ENCODE peak calls at places on chromosome 2, in four cellular contexts. C is psoas muscle, I is IMR-90, L is MM.1S. W is an unnamed sample.

GRCh38 chr2:233361298-233361697 is 7.0 kb downstream of the DGKD start:
- DNase-seq in L (no peak), I (no peak), C (no peak), W (no peak)

GRCh38 chr2:240520143-240520973 is 37.4 kb downstream of the ANKMY1 start:
- DNase-seq in I (no peak), C (no peak), L (no peak), W (no peak)

GRCh38 chr2:11406492-11407381 is 59.2 kb downstream of the E2F6 start:
- DNase-seq in L (no peak), I (peak; percentile 93), C (peak; percentile 61), W (no peak)

GRCh38 chr2:109129921-109130725 is 1.1 kb downstream of the SH3RF3 start:
- DNase-seq in L (peak; percentile 45), I (peak; percentile 56), C (peak; percentile 42), W (no peak)

GRCh38 chr2:220273082-220273481 is 645.7 kb downstream of the SLC4A3 start:
- DNase-seq in L (no peak), C (no peak), I (no peak), W (no peak)

GRCh38 chr2:119756837-119757236 is 2.9 kb upstream of the PTPN4 start:
- DNase-seq in I (peak; percentile 87), C (peak; percentile 78), L (no peak), W (no peak)

GRCh38 chr2:60469918-60470317 is 83.5 kb downstream of the BCL11A start:
- DNase-seq in L (no peak), I (no peak), C (no peak), W (no peak)

GRCh38 chr2:129366263-129366662 is 613.2 kb upstream of the RAB6C start:
- DNase-seq in L (no peak), I (no peak), C (no peak), W (no peak)

GRCh38 chr2:52117299-52117698 is 1085.4 kb upstream of the NRXN1 start:
- DNase-seq in L (no peak), I (peak; percentile 74), C (no peak), W (no peak)

GRCh38 chr2:206084870-206085741 is 868 bp downstream of the INO80D start:
- DNase-seq in C (peak; percentile 47), I (no peak), L (peak; percentile 28), W (no peak)

GRCh38 chr2:168439536-168439935 is 16.5 kb upstream of the CERS6 start:
- DNase-seq in C (no peak), I (peak; percentile 8), L (no peak), W (no peak)

GRCh38 chr2:240450532-240451107 is 15.2 kb downstream of the GPC1 start:
- DNase-seq in I (no peak), L (no peak), C (peak; percentile 14), W (no peak)

GRCh38 chr2:177597759-177598158 is 205.2 kb downstream of the AGPS start:
- DNase-seq in L (no peak), I (no peak), C (no peak), W (no peak)

GRCh38 chr2:10249798-10250197 is 52.9 kb upstream of the HPCAL1 start:
- DNase-seq in L (no peak), I (no peak), C (no peak), W (no peak)

GRCh38 chr2:227482638-227483340 is 10.8 kb downstream of the AGFG1 start:
- DNase-seq in C (no peak), I (no peak), L (peak; percentile 16), W (peak; percentile 74)

GRCh38 chr2:227477291-227477690 is 5.3 kb downstream of the AGFG1 start:
- DNase-seq in I (peak; percentile 51), L (no peak), C (no peak), W (no peak)

GRCh38 chr2:227480528-227480927 is 8.6 kb downstream of the AGFG1 start:
- DNase-seq in L (no peak), C (no peak), I (no peak), W (no peak)

GRCh38 chr2:227485429-227485828 is 13.5 kb downstream of the AGFG1 start:
- DNase-seq in I (no peak), L (no peak), C (no peak), W (no peak)

DNA sequence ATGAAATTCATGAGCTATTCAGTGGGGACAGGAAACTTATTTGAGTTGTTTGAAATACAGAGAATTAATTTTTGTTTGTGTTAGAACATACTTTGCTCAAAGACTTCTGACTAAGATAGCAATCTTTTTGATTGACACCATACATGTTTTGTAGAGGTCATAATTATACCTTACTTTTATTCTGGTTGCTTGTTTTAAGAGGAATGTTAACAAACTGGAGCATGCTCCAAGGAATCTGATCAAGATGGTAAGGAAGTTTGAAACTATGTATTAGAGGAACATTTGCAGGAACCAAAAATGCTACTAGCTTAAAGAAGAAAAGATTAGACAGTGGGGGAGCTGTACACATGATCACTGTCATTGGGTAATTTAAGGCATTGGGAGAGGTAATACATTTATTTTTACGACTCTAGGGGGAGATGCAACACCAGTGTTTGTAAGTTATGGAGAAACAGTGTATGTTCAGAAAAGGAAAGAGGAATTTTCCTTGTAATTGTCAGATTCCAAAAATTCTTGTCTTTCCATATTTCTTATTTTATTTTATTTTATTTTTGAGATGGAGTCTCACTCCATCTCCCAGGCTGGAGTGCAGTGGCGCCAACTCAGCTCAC is 8.0 kb downstream of the AGFG1 start:
- DNase-seq in L (no peak), I (peak; percentile 58), C (no peak), W (no peak)
- TF ChIP-seq CTCF in L (peak; percentile 9), I (peak; percentile 56), C (peak; percentile 42), W (peak; percentile 35)

GRCh38 chr2:95539836-95540235 is 52.0 kb upstream of the TRIM43 start:
- DNase-seq in L (peak; percentile 57), C (no peak), I (no peak), W (peak; percentile 79)

GRCh38 chr2:95539290-95539689 is 52.5 kb upstream of the TRIM43 start:
- DNase-seq in C (no peak), I (peak; percentile 18), L (no peak), W (no peak)
- H3K4me3 ChIP-seq in C (no peak overlapping the region), I (no peak overlapping the region), L (peak overlapping the region; percentile 37), W (no peak overlapping the region)

DNA sequence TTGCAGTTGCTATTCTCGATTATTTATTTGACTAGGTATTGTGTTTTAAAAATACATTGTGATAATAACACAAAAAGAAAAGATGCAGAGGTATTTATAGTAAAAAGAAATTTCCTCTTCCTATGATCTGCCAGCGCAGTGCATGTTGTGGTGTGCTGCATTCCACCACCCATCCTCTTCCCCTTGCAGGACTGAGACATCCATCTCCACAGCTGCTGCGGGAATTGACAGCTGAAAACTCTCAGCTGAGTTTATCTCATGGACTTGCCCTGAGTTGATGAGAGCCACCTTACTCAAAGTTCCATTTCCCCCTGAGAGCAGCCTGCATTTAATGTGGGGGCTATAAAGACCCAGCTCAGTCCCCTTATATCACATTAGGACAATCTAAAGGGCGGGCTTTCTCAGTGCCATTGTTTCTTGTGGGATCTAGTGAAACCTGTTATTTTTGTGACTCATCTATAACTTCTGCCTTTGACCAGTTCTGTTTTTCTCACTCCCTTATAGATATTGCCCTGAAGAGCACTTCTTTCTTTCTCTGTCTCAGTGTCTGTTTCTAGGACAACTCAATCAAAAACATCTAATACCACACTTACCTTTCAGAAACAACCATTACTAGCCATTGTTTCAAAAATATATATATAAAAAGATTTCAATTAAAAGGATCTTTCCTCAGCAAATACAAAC is 698.5 kb downstream of the NR4A2 start:
- DNase-seq in I (no peak), L (no peak), C (no peak), W (no peak)
- TF ChIP-seq CTCF in I (no peak), L (no peak), C (no peak), W (no peak)

GRCh38 chr2:26073830-26074229 is 39.9 kb downstream of the RAB10 start:
- DNase-seq in L (no peak), I (no peak), C (no peak), W (no peak)
- H3K4me3 ChIP-seq in L (no peak overlapping the region), I (no peak overlapping the region), C (no peak overlapping the region), W (no peak overlapping the region)

DNA sequence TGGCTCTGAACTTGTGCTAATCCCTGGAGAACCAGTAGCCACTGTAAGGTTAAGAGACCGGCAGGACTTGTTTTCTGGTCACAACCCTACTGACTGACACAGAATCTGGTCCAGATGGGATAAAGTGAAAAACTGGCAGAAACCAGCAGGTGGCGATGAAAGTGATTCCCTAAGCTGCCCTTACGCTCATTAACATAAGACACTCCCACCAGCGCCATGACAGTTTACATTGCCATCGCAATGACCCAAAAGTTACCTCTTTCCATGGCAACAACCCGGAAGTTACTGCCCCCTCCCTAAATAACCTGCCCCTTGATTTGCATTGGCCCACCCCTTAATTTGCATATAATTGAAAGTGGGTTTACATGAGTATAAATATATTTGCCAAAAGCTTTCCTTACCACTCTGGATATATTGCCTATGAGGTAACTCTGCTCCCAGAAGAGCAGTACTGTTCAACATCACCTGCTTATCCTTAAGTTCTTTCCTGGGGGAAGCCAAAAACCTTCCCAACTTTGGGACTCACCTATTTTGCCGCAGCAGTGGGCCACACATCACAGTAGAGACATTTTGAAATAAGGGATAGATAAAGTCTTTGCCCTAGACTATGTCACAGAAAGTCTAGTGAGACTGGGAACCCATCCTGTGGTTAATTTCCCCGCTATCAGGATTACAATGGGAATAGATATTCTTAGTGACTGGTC is 35.8 kb upstream of the AFF3 start:
- DNase-seq in L (peak; percentile 24), I (peak; percentile 38), C (no peak), W (peak; percentile 8)
- TF ChIP-seq CTCF in L (peak; percentile 25), I (peak; percentile 25), C (peak; percentile 20), W (peak; percentile 58)

GRCh38 chr2:36597532-36598377 is at the start of gene FEZ2:
- DNase-seq in C (peak; percentile 81), I (peak; percentile 72), L (peak; percentile 84), W (peak; percentile 48)

GRCh38 chr2:36597003-36597531 is 901 bp downstream of the FEZ2 start:
- DNase-seq in I (no peak), C (no peak), L (no peak), W (no peak)

GRCh38 chr2:36594849-36595248 is 3.1 kb downstream of the FEZ2 start:
- DNase-seq in C (no peak), L (no peak), I (no peak), W (no peak)

DNA sequence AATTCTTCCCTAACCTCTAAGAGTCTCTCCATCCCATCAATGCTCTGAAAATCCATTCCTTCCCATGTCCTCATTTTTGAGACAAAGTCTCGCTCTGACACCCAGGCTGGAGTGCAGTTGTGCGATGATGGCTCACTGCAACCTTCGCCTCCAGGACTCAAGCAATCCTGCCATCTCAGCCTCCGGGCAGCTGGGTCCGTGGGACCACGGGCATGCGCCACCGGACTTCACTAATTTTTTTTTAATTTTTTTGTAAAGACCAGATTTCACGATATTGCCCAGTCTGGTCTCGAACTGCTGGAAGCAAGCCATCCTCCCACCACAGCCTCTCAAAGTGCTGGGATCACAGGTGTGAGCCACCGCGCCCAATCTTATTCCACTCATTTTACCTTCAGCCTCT is 1.6 kb downstream of the FEZ2 start:
- DNase-seq in I (no peak), L (no peak), C (no peak), W (no peak)
- H3K4me3 ChIP-seq in I (no peak overlapping the region), L (no peak overlapping the region), C (peak overlapping the region; percentile 99), W (peak overlapping the region; percentile 72)

DNA sequence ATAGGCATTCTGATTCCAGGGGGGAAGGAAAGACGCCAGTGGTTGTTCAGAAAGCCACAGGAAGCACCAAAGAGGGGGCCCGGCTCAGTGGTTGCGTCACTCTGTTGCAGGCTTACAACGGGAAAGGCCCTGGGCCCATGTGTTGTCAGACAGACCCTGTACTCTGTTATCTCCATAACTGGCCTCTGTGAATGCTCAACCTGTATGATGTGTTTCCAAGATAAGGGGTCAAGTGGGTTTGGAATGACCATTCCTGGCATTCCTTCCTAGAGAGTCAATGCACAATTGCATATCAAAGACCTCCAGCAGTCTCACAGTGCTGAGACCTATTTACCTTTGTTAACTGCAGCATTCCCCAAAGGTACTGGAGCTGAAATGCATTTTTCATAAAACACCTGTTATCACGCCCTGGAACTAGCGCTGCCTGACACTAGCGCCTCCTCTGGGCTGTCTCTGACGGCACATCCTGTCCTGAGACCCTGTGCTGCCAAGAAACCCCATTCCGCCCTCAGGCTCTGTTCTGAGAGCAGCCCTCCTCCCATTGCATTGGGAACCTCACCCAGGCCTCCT is 13.2 kb upstream of the LRRFIP1 start:
- DNase-seq in L (no peak), C (no peak), I (peak; percentile 52), W (no peak)
- TF ChIP-seq CTCF in L (no peak), C (no peak), I (no peak), W (peak; percentile 12)

W was measured in GM12864.